ENCODE peak calls at places on chromosomes 7 and 10, in seven cellular contexts. D is HT-29; U is kidney tubule cell; Q is chondrocyte; Y is stimulated activated CD4-positive, alpha-beta T cell treated with anti-CD3 and anti-CD28 coated beads, TNF-alpha, amount 100 ng/mL, for 1 hour; T is CD8-positive, alpha-beta T cell; B is adrenal gland. E is an unnamed sample.

GRCh38 chr10:69414036-69415018 is 2.4 kb downstream of the TACR2 start:
- DNase-seq in D (no peak), U (no peak), Q (no peak), Y (no peak), T (no peak), B (no peak), E (no peak)

GRCh38 chr7:30168800-30169584 is 34.2 kb downstream of the MTURN start:
- DNase-seq in D (no peak), U (peak), Q (no peak), Y (no peak), T (no peak), B (peak), E (peak)

GRCh38 chr7:129468087-129468486 is 33.9 kb downstream of the STRIP2 start:
- DNase-seq in D (no peak), U (peak), Q (no peak), Y (no peak), T (no peak), B (no peak), E (peak)

GRCh38 chr10:17025444-17026295 is 103.9 kb downstream of the CUBN start:
- DNase-seq in D (no peak), U (peak), Q (no peak), Y (no peak), T (peak), B (no peak), E (peak)

GRCh38 chr7:17422966-17423365 is 124.5 kb downstream of the AHR start:
- DNase-seq in D (no peak), U (no peak), Q (no peak), Y (no peak), T (no peak), B (no peak), E (no peak)

GRCh38 chr7:88075216-88075615 is 141.2 kb downstream of the ADAM22 start:
- DNase-seq in D (no peak), U (no peak), Q (no peak), Y (no peak), T (no peak), B (no peak), E (no peak)

GRCh38 chr7:84218681-84219080 is 24.1 kb upstream of the SEMA3A start:
- DNase-seq in D (peak), U (peak), Q (no peak), Y (no peak), T (no peak), B (no peak), E (no peak)

GRCh38 chr10:9096288-9096687 is 1041.8 kb downstream of the GATA3 start:
- DNase-seq in D (no peak), U (no peak), Q (no peak), Y (peak), T (peak), B (no peak), E (no peak)

GRCh38 chr10:7567896-7568295 is 98.9 kb downstream of the ITIH5 start:
- DNase-seq in D (no peak), U (no peak), Q (no peak), Y (no peak), T (no peak), B (no peak), E (no peak)

GRCh38 chr7:32496052-32496813 is 944 bp downstream of the AVL9 start:
- DNase-seq in D (peak), U (peak), Q (no peak), Y (no peak), T (no peak), B (no peak), E (no peak)

GRCh38 chr7:128849804-128850490 is 12.7 kb upstream of the ATP6V1F start:
- DNase-seq in D (no peak), U (peak), Q (no peak), Y (no peak), T (no peak), B (no peak), E (no peak)

GRCh38 chr10:123571978-123572377 is 94.2 kb upstream of the GPR26 start:
- DNase-seq in D (no peak), U (no peak), Q (no peak), Y (no peak), T (no peak), B (no peak), E (no peak)

GRCh38 chr7:47404005-47404404 is 177.9 kb downstream of the TNS3 start:
- DNase-seq in D (no peak), U (no peak), Q (no peak), Y (no peak), T (no peak), B (no peak), E (no peak)

GRCh38 chr10:86963341-86963919 is 4.9 kb upstream of the ADIRF start:
- DNase-seq in D (no peak), U (no peak), Q (peak), Y (no peak), T (no peak), B (no peak), E (no peak)

E was measured in non-pigmented ciliary epithelial cell.